ENCODE peak calls at places on chromosomes 7 and 10, in five cellular contexts. One of them, this sample, is unnamed.

GRCh38 chr10:21771219-21771618 is 232.3 kb downstream of the DNAJC1 start:
- DNase-seq in thyroid gland: no peak
- DNase-seq in progenitor cell of endocrine pancreas: no peak
- DNase-seq in PC-3: no peak
- DNase-seq in A673: no peak
- DNase-seq in this sample: no peak

GRCh38 chr7:75642810-75643486 is 95.8 kb downstream of the HIP1 start:
- DNase-seq in thyroid gland: peak
- DNase-seq in progenitor cell of endocrine pancreas: no peak
- DNase-seq in PC-3: peak
- DNase-seq in A673: peak
- DNase-seq in this sample: peak

GRCh38 chr10:46546591-46547330 is 9.7 kb downstream of the GPRIN2 start:
- DNase-seq in thyroid gland: peak
- DNase-seq in progenitor cell of endocrine pancreas: peak
- DNase-seq in PC-3: peak
- DNase-seq in A673: no peak
- DNase-seq in this sample: peak

GRCh38 chr7:19900118-19900517 is 126.7 kb upstream of the TMEM196 start:
- DNase-seq in thyroid gland: no peak
- DNase-seq in progenitor cell of endocrine pancreas: no peak
- DNase-seq in PC-3: peak
- DNase-seq in A673: no peak
- DNase-seq in this sample: no peak

GRCh38 chr7:96657347-96658010 is 52.2 kb downstream of the SEM1 start:
- DNase-seq in thyroid gland: no peak
- DNase-seq in progenitor cell of endocrine pancreas: no peak
- DNase-seq in PC-3: no peak
- DNase-seq in A673: no peak
- DNase-seq in this sample: no peak

GRCh38 chr7:99733448-99733847 is 1.5 kb downstream of the CYP3A7 start:
- DNase-seq in thyroid gland: no peak
- DNase-seq in progenitor cell of endocrine pancreas: no peak
- DNase-seq in PC-3: no peak
- DNase-seq in A673: peak
- DNase-seq in this sample: no peak

GRCh38 chr7:66500087-66500486 is 128.6 kb upstream of the KCTD7 start:
- DNase-seq in thyroid gland: no peak
- DNase-seq in progenitor cell of endocrine pancreas: no peak
- DNase-seq in PC-3: no peak
- DNase-seq in A673: no peak
- DNase-seq in this sample: peak

GRCh38 chr7:158740013-158740656 is 35.5 kb upstream of the NCAPG2 start:
- DNase-seq in thyroid gland: no peak
- DNase-seq in progenitor cell of endocrine pancreas: no peak
- DNase-seq in PC-3: peak
- DNase-seq in A673: no peak
- DNase-seq in this sample: peak

GRCh38 chr7:130998993-130999602 is 265.1 kb upstream of the KLF14 start:
- DNase-seq in thyroid gland: no peak
- DNase-seq in progenitor cell of endocrine pancreas: no peak
- DNase-seq in PC-3: peak
- DNase-seq in A673: no peak
- DNase-seq in this sample: peak

GRCh38 chr10:100551231-100551630 is 15.5 kb downstream of the HIF1AN start:
- DNase-seq in thyroid gland: no peak
- DNase-seq in progenitor cell of endocrine pancreas: no peak
- DNase-seq in PC-3: no peak
- DNase-seq in A673: no peak
- DNase-seq in this sample: no peak

GRCh38 chr10:52314822-52315552 is 906 bp downstream of the DKK1 start:
- DNase-seq in thyroid gland: peak
- DNase-seq in progenitor cell of endocrine pancreas: no peak
- DNase-seq in PC-3: peak
- DNase-seq in A673: peak
- DNase-seq in this sample: no peak

GRCh38 chr7:82036146-82036886 is 266.5 kb upstream of the HGF start:
- DNase-seq in thyroid gland: no peak
- DNase-seq in progenitor cell of endocrine pancreas: no peak
- DNase-seq in PC-3: peak
- DNase-seq in A673: peak
- DNase-seq in this sample: peak

GRCh38 chr7:12982178-12982577 is 294.7 kb downstream of the ARL4A start:
- DNase-seq in thyroid gland: no peak
- DNase-seq in progenitor cell of endocrine pancreas: no peak
- DNase-seq in PC-3: no peak
- DNase-seq in A673: no peak
- DNase-seq in this sample: no peak

GRCh38 chr10:71075759-71076472 is 136.5 kb upstream of the UNC5B start:
- DNase-seq in thyroid gland: no peak
- DNase-seq in progenitor cell of endocrine pancreas: no peak
- DNase-seq in PC-3: no peak
- DNase-seq in A673: no peak
- DNase-seq in this sample: no peak

GRCh38 chr10:5529702-5530411 is 5.1 kb downstream of the CALML3 start:
- DNase-seq in thyroid gland: no peak
- DNase-seq in progenitor cell of endocrine pancreas: no peak
- DNase-seq in PC-3: no peak
- DNase-seq in A673: no peak
- DNase-seq in this sample: no peak

GRCh38 chr7:4733936-4734528 is 41.4 kb upstream of the AP5Z1 start:
- DNase-seq in thyroid gland: no peak
- DNase-seq in progenitor cell of endocrine pancreas: no peak
- DNase-seq in PC-3: no peak
- DNase-seq in A673: no peak
- DNase-seq in this sample: no peak

GRCh38 chr10:119871881-119872609 is 598 bp downstream of the MCMBP start:
- DNase-seq in thyroid gland: peak
- DNase-seq in progenitor cell of endocrine pancreas: peak
- DNase-seq in PC-3: peak
- DNase-seq in A673: peak
- DNase-seq in this sample: peak

GRCh38 chr7:50838675-50839377 is 56.1 kb upstream of the GRB10 start:
- DNase-seq in thyroid gland: no peak
- DNase-seq in progenitor cell of endocrine pancreas: no peak
- DNase-seq in PC-3: peak
- DNase-seq in A673: no peak
- DNase-seq in this sample: peak